ENCODE peak calls at places on chromosomes 11 and 22, in nine cellular contexts. D is PC-3; O is stimulated activated CD8-positive, alpha-beta memory T cell treated with anti-CD3 and anti-CD28 coated beads, Interleukin-15, amount 100 ng/mL, for 24 hours; A is stimulated activated CD4-positive, alpha-beta T cell treated with anti-CD3 and anti-CD28 coated beads, Interleukin-1b, Interleukin-23, amount 100 ng/mL, for 1 hour; F is lower leg skin; Z is fibroblast of the conjunctiva; R is left ventricle myocardium inferior; P is mucosa of descending colon; U is activated T-helper 1 cell treated with Interleukin-2 at 50 U/mL for 16 hours. M is an unnamed sample.

GRCh38 chr11:67651976-67652895 is 1.7 kb upstream of the ACY3 start:
- DNase-seq in D (peak; percentile 10), O (no peak), A (no peak), F (no peak), Z (no peak), R (no peak), P (peak; percentile 42), U (no peak), M (no peak)

GRCh38 chr22:49583886-49584505 is 243.7 kb downstream of the BRD1 start:
- DNase-seq in D (no peak), O (no peak), A (no peak), F (peak; percentile 74), Z (no peak), R (no peak), P (no peak), U (no peak), M (no peak)

GRCh38 chr11:88293931-88294330 is 43.6 kb downstream of the CTSC start:
- DNase-seq in D (no peak), O (no peak), A (no peak), F (no peak), Z (no peak), R (no peak), P (no peak), U (no peak), M (no peak)

GRCh38 chr11:109971184-109971523 is 122.0 kb upstream of the ZC3H12C start:
- DNase-seq in D (peak; percentile 68), O (no peak), A (no peak), F (no peak), Z (peak; percentile 18), R (no peak), P (no peak), U (no peak), M (peak; percentile 83)

GRCh38 chr22:38257170-38257569 is 15.6 kb downstream of the TMEM184B start:
- DNase-seq in D (peak; percentile 29), O (no peak), A (no peak), F (no peak), Z (peak; percentile 51), R (no peak), P (no peak), U (no peak), M (no peak)

GRCh38 chr11:63639195-63639832 is 25.1 kb upstream of the PLAAT3 start:
- DNase-seq in D (peak; percentile 64), O (no peak), A (no peak), F (no peak), Z (peak; percentile 21), R (no peak), P (no peak), U (no peak), M (no peak)

GRCh38 chr11:108870373-108871020 is 205.6 kb downstream of the DDX10 start:
- DNase-seq in D (peak; percentile 48), O (no peak), A (no peak), F (no peak), Z (peak; percentile 47), R (no peak), P (no peak), U (no peak), M (peak; percentile 77)

GRCh38 chr11:26268980-26269660 is 62.8 kb upstream of the ANO3 start:
- DNase-seq in D (no peak), O (no peak), A (no peak), F (no peak), Z (no peak), R (no peak), P (no peak), U (no peak), M (no peak)

GRCh38 chr11:119742263-119742861 is 13.4 kb upstream of the NECTIN1 start:
- DNase-seq in D (no peak), O (no peak), A (no peak), F (no peak), Z (no peak), R (no peak), P (peak; percentile 71), U (no peak), M (no peak)

GRCh38 chr22:27116295-27116694 is 458.9 kb downstream of the MIAT start:
- DNase-seq in D (peak; percentile 41), O (no peak), A (no peak), F (no peak), Z (no peak), R (no peak), P (no peak), U (no peak), M (no peak)

GRCh38 chr11:2319791-2320481 is 18.1 kb downstream of the TSPAN32 start:
- DNase-seq in D (no peak), O (no peak), A (no peak), F (peak; percentile 58), Z (no peak), R (no peak), P (no peak), U (no peak), M (no peak)

GRCh38 chr11:92703431-92703830 is 266.0 kb upstream of the MTNR1B start:
- DNase-seq in D (peak; percentile 10), O (no peak), A (no peak), F (no peak), Z (no peak), R (no peak), P (no peak), U (no peak), M (no peak)

GRCh38 chr11:11481371-11481770 is 128.3 kb upstream of the CSNK2A3 start:
- DNase-seq in D (no peak), O (no peak), A (no peak), F (no peak), Z (no peak), R (peak; percentile 29), P (no peak), U (no peak), M (no peak)

GRCh38 chr11:34653851-34654490 is 33.1 kb downstream of the EHF start:
- DNase-seq in D (peak; percentile 97), O (no peak), A (no peak), F (no peak), Z (peak; percentile 71), R (no peak), P (peak; percentile 57), U (no peak), M (peak; percentile 96)

GRCh38 chr11:32213223-32213622 is 122.3 kb downstream of the RCN1 start:
- DNase-seq in D (peak; percentile 37), O (no peak), A (no peak), F (no peak), Z (peak; percentile 29), R (no peak), P (no peak), U (no peak), M (peak; percentile 91)

GRCh38 chr11:64887757-64888405 is 9.5 kb upstream of the EHD1 start:
- DNase-seq in D (peak; percentile 79), O (peak; percentile 87), A (peak; percentile 81), F (peak; percentile 95), Z (no peak), R (peak; percentile 85), P (peak; percentile 93), U (peak; percentile 79), M (peak; percentile 53)

GRCh38 chr22:18044548-18045271 is 20.3 kb upstream of the MICAL3 start:
- DNase-seq in D (no peak), O (no peak), A (no peak), F (no peak), Z (no peak), R (peak; percentile 80), P (no peak), U (no peak), M (no peak)

GRCh38 chr11:2445107-2445947 is 519 bp downstream of the KCNQ1 start:
- DNase-seq in D (no peak), O (no peak), A (no peak), F (no peak), Z (no peak), R (no peak), P (peak; percentile 72), U (no peak), M (no peak)

GRCh38 chr11:134276396-134277175 is 407 bp downstream of the GLB1L3 start:
- DNase-seq in D (no peak), O (no peak), A (no peak), F (peak; percentile 79), Z (no peak), R (no peak), P (no peak), U (no peak), M (no peak)

GRCh38 chr11:104183572-104183971 is 19.6 kb upstream of the PDGFD start:
- DNase-seq in D (no peak), O (no peak), A (no peak), F (no peak), Z (no peak), R (no peak), P (no peak), U (no peak), M (no peak)

GRCh38 chr22:48567213-48567975 is 1260.3 kb downstream of the BRD1 start:
- DNase-seq in D (no peak), O (no peak), A (no peak), F (no peak), Z (no peak), R (no peak), P (peak; percentile 17), U (no peak), M (no peak)